ENCODE peak calls at places on chromosome 12, in eight cellular contexts. L, A, E, T, G, X, D and V are unnamed samples.

GRCh38 chr12:19129486-19130223 is at the start of gene PLEKHA5:
- DNase-seq in L (peak), A (peak), E (peak), T (peak), G (no peak), X (peak), D (peak), V (peak)

GRCh38 chr12:12004524-12004923 is 66.2 kb upstream of the BCL2L14 start:
- DNase-seq in L (no peak), A (no peak), E (no peak), T (no peak), G (no peak), X (no peak), D (no peak), V (no peak)

GRCh38 chr12:50961708-50962107 is 9.4 kb downstream of the HIGD1C start:
- DNase-seq in L (no peak), A (no peak), E (no peak), T (no peak), G (no peak), X (no peak), D (no peak), V (no peak)

GRCh38 chr12:106974525-106974924 is 12.4 kb downstream of the MTERF2 start:
- DNase-seq in L (no peak), A (peak), E (no peak), T (no peak), G (no peak), X (no peak), D (peak), V (no peak)

GRCh38 chr12:127145543-127145928 is 1121.4 kb upstream of the TMEM132C start:
- DNase-seq in L (no peak), A (no peak), E (no peak), T (no peak), G (no peak), X (no peak), D (no peak), V (no peak)

GRCh38 chr12:104222981-104223380 is 7.4 kb downstream of the TXNRD1 start:
- DNase-seq in L (no peak), A (no peak), E (no peak), T (no peak), G (no peak), X (no peak), D (no peak), V (no peak)

GRCh38 chr12:65302891-65303290 is 24.4 kb downstream of the MSRB3 start:
- DNase-seq in L (no peak), A (no peak), E (no peak), T (no peak), G (no peak), X (no peak), D (no peak), V (no peak)

GRCh38 chr12:66942741-66943465 is 264.0 kb upstream of the GRIP1 start:
- DNase-seq in L (no peak), A (peak), E (no peak), T (peak), G (no peak), X (peak), D (no peak), V (no peak)

GRCh38 chr12:4934651-4935050 is 24.9 kb downstream of the KCNA1 start:
- DNase-seq in L (no peak), A (no peak), E (no peak), T (no peak), G (no peak), X (no peak), D (no peak), V (no peak)

GRCh38 chr12:50610171-50610570 is 105.4 kb downstream of the DIP2B start:
- DNase-seq in L (no peak), A (no peak), E (no peak), T (no peak), G (no peak), X (no peak), D (no peak), V (no peak)

GRCh38 chr12:122366685-122367475 is 55.6 kb downstream of the CLIP1 start:
- DNase-seq in L (no peak), A (peak), E (peak), T (no peak), G (peak), X (peak), D (no peak), V (peak)

GRCh38 chr12:95532851-95533250 is 18.4 kb downstream of the USP44 start:
- DNase-seq in L (peak), A (no peak), E (no peak), T (no peak), G (no peak), X (no peak), D (no peak), V (no peak)